ENCODE peak calls at places on chromosomes 6 and 20, in six cellular contexts. One of them, this sample, is unnamed.

GRCh38 chr20:3863317-3863716 is 16.7 kb downstream of the MAVS start:
- DNase-seq in spleen: no peak
- DNase-seq in body of pancreas: no peak
- DNase-seq in C1 segment of cervical spinal cord: no peak
- DNase-seq in OCI-M1: no peak
- DNase-seq in uterus: no peak
- DNase-seq in this sample: no peak

GRCh38 chr6:42141603-42142117 is 760 bp downstream of the C6orf132 start:
- DNase-seq in OCI-M1: no peak
- DNase-seq in body of pancreas: peak
- DNase-seq in spleen: no peak
- DNase-seq in uterus: no peak
- DNase-seq in C1 segment of cervical spinal cord: no peak
- DNase-seq in this sample: no peak

GRCh38 chr20:63913768-63914167 is 18.8 kb downstream of the DNAJC5 start:
- DNase-seq in spleen: no peak
- DNase-seq in OCI-M1: no peak
- DNase-seq in uterus: no peak
- DNase-seq in body of pancreas: no peak
- DNase-seq in C1 segment of cervical spinal cord: no peak
- DNase-seq in this sample: no peak

GRCh38 chr20:52779125-52779524 is 193.0 kb upstream of the TSHZ2 start:
- DNase-seq in uterus: no peak
- DNase-seq in body of pancreas: no peak
- DNase-seq in C1 segment of cervical spinal cord: no peak
- DNase-seq in spleen: no peak
- DNase-seq in OCI-M1: no peak
- DNase-seq in this sample: no peak

GRCh38 chr20:3209946-3210317 is 634 bp downstream of the ITPA start:
- DNase-seq in uterus: no peak
- DNase-seq in C1 segment of cervical spinal cord: no peak
- DNase-seq in body of pancreas: no peak
- DNase-seq in OCI-M1: peak
- DNase-seq in spleen: no peak
- DNase-seq in this sample: no peak

GRCh38 chr6:129486333-129486732 is 223.6 kb downstream of the ARHGAP18 start:
- DNase-seq in OCI-M1: no peak
- DNase-seq in spleen: no peak
- DNase-seq in C1 segment of cervical spinal cord: no peak
- DNase-seq in uterus: no peak
- DNase-seq in body of pancreas: no peak
- DNase-seq in this sample: no peak

GRCh38 chr6:53992522-53992921 is 118.7 kb upstream of the MLIP start:
- DNase-seq in body of pancreas: no peak
- DNase-seq in OCI-M1: peak
- DNase-seq in C1 segment of cervical spinal cord: no peak
- DNase-seq in spleen: no peak
- DNase-seq in uterus: no peak
- DNase-seq in this sample: no peak

GRCh38 chr6:74409447-74409846 is 713.4 kb downstream of the CD109 start:
- DNase-seq in uterus: no peak
- DNase-seq in spleen: no peak
- DNase-seq in C1 segment of cervical spinal cord: no peak
- DNase-seq in body of pancreas: no peak
- DNase-seq in OCI-M1: peak
- DNase-seq in this sample: no peak

GRCh38 chr6:43129434-43130194 is 41.5 kb upstream of the SRF start:
- DNase-seq in C1 segment of cervical spinal cord: no peak
- DNase-seq in uterus: peak
- DNase-seq in OCI-M1: peak
- DNase-seq in body of pancreas: no peak
- DNase-seq in spleen: no peak
- DNase-seq in this sample: peak

GRCh38 chr20:22577515-22578220 is 6.7 kb downstream of the FOXA2 start:
- DNase-seq in uterus: no peak
- DNase-seq in spleen: no peak
- DNase-seq in C1 segment of cervical spinal cord: no peak
- DNase-seq in OCI-M1: no peak
- DNase-seq in body of pancreas: peak
- DNase-seq in this sample: no peak

GRCh38 chr20:32638848-32639247 is 34.9 kb downstream of the C20orf203 start:
- DNase-seq in uterus: no peak
- DNase-seq in body of pancreas: no peak
- DNase-seq in OCI-M1: no peak
- DNase-seq in spleen: no peak
- DNase-seq in C1 segment of cervical spinal cord: no peak
- DNase-seq in this sample: no peak

GRCh38 chr6:108684809-108685329 is 124.2 kb downstream of the FOXO3 start:
- DNase-seq in C1 segment of cervical spinal cord: no peak
- DNase-seq in body of pancreas: no peak
- DNase-seq in OCI-M1: no peak
- DNase-seq in spleen: no peak
- DNase-seq in uterus: no peak
- DNase-seq in this sample: no peak

GRCh38 chr6:147080215-147080614 is 124.0 kb upstream of the STXBP5 start:
- DNase-seq in uterus: no peak
- DNase-seq in body of pancreas: no peak
- DNase-seq in OCI-M1: no peak
- DNase-seq in spleen: no peak
- DNase-seq in C1 segment of cervical spinal cord: no peak
- DNase-seq in this sample: no peak

GRCh38 chr6:100112855-100113508 is 119.0 kb upstream of the MCHR2 start:
- DNase-seq in OCI-M1: no peak
- DNase-seq in C1 segment of cervical spinal cord: no peak
- DNase-seq in spleen: no peak
- DNase-seq in uterus: no peak
- DNase-seq in body of pancreas: no peak
- DNase-seq in this sample: no peak

This sample was measured in T47D.